ENCODE peak calls at places on chromosome 1, in four cellular contexts. One of them, this sample, is unnamed.

GRCh38 chr1:207015791-207016190 is 16.8 kb downstream of the C1orf116 start:
- DNase-seq in HT1080: no peak
- DNase-seq in erythroblast: no peak
- DNase-seq in islet precursor cell: no peak
- DNase-seq in this sample: no peak

GRCh38 chr1:36436820-36437219 is 13.4 kb downstream of the OSCP1 start:
- DNase-seq in HT1080: peak
- DNase-seq in erythroblast: no peak
- DNase-seq in islet precursor cell: peak
- DNase-seq in this sample: no peak

GRCh38 chr1:54581621-54582035 is 33.6 kb downstream of the ACOT11 start:
- DNase-seq in HT1080: peak
- DNase-seq in erythroblast: peak
- DNase-seq in islet precursor cell: no peak
- DNase-seq in this sample: no peak

GRCh38 chr1:12180315-12180714 is 13.5 kb downstream of the TNFRSF1B start:
- DNase-seq in HT1080: no peak
- DNase-seq in erythroblast: no peak
- DNase-seq in islet precursor cell: no peak
- DNase-seq in this sample: no peak

GRCh38 chr1:29209173-29209572 is 21.6 kb downstream of the MECR start:
- DNase-seq in HT1080: no peak
- DNase-seq in erythroblast: no peak
- DNase-seq in islet precursor cell: no peak
- DNase-seq in this sample: no peak

GRCh38 chr1:16012590-16013219 is 5.1 kb downstream of the HSPB7 start:
- DNase-seq in HT1080: peak
- DNase-seq in erythroblast: peak
- DNase-seq in islet precursor cell: peak
- DNase-seq in this sample: no peak

GRCh38 chr1:112317556-112317955 is 78.5 kb upstream of the CTTNBP2NL start:
- DNase-seq in HT1080: no peak
- DNase-seq in erythroblast: no peak
- DNase-seq in islet precursor cell: no peak
- DNase-seq in this sample: no peak

GRCh38 chr1:185719021-185719420 is 15.2 kb upstream of the HMCN1 start:
- DNase-seq in HT1080: peak
- DNase-seq in erythroblast: no peak
- DNase-seq in islet precursor cell: peak
- DNase-seq in this sample: no peak

GRCh38 chr1:94383966-94384408 is 34.2 kb upstream of the ABCD3 start:
- DNase-seq in HT1080: peak
- DNase-seq in erythroblast: no peak
- DNase-seq in islet precursor cell: no peak
- DNase-seq in this sample: no peak